ENCODE peak calls at places on chromosome 20, in six cellular contexts. O is neural crest cell; P is CD8-positive, alpha-beta T cell; H is fibroblast of the conjunctiva; X is cardiac muscle cell; B is activated T-helper 9 cell treated with anti-CD3 and anti-CD28 coated beads, Interleukin-2, amount 50 U/mL, for 16 hours. K is an unnamed sample.

GRCh38 chr20:40680560-40680959 is 8.5 kb downstream of the MAFB start:
- DNase-seq in O (no peak), P (no peak), H (no peak), X (no peak), B (no peak), K (no peak)

GRCh38 chr20:63003546-63003945 is 3.2 kb downstream of the BHLHE23 start:
- DNase-seq in O (no peak), P (no peak), H (no peak), X (no peak), B (no peak), K (no peak)

GRCh38 chr20:45372241-45372640 is 5.9 kb downstream of the TP53TG5 start:
- DNase-seq in O (no peak), P (no peak), H (no peak), X (no peak), B (no peak), K (no peak)

GRCh38 chr20:1301031-1301529 is 27.9 kb downstream of the SDCBP2 start:
- DNase-seq in O (no peak), P (peak; percentile 62), H (no peak), X (peak; percentile 74), B (peak; percentile 10), K (no peak)

GRCh38 chr20:17229256-17229655 is 2.4 kb downstream of the PCSK2 start:
- DNase-seq in O (no peak), P (no peak), H (no peak), X (no peak), B (no peak), K (no peak)

GRCh38 chr20:63317601-63318291 is 24.8 kb downstream of the COL20A1 start:
- DNase-seq in O (no peak), P (no peak), H (no peak), X (no peak), B (no peak), K (no peak)

GRCh38 chr20:43840382-43841070 is 74.1 kb upstream of the TOX2 start:
- DNase-seq in O (no peak), P (peak; percentile 41), H (no peak), X (peak; percentile 42), B (no peak), K (peak; percentile 45)

GRCh38 chr20:23870461-23870860 is 9.1 kb downstream of the CST5 start:
- DNase-seq in O (no peak), P (no peak), H (no peak), X (no peak), B (no peak), K (no peak)

GRCh38 chr20:51083447-51083846 is 60.5 kb upstream of the KCNG1 start:
- DNase-seq in O (no peak), P (no peak), H (no peak), X (no peak), B (no peak), K (no peak)

GRCh38 chr20:24339179-24339578 is 130.2 kb upstream of the SYNDIG1 start:
- DNase-seq in O (no peak), P (no peak), H (no peak), X (no peak), B (no peak), K (no peak)

GRCh38 chr20:57987659-57988058 is 240.8 kb downstream of the ANKRD60 start:
- DNase-seq in O (no peak), P (no peak), H (no peak), X (no peak), B (no peak), K (no peak)

GRCh38 chr20:49347156-49347555 is 69.3 kb upstream of the ZNFX1 start:
- DNase-seq in O (no peak), P (no peak), H (no peak), X (no peak), B (no peak), K (no peak)

GRCh38 chr20:58871533-58872102 is 19.1 kb downstream of the GNAS start:
- DNase-seq in O (no peak), P (no peak), H (no peak), X (no peak), B (no peak), K (no peak)

GRCh38 chr20:44087051-44087856 is 99.7 kb downstream of the JPH2 start:
- DNase-seq in O (no peak), P (no peak), H (no peak), X (no peak), B (no peak), K (no peak)

GRCh38 chr20:15515706-15516105 is 1057.5 kb downstream of the KIF16B start:
- DNase-seq in O (no peak), P (no peak), H (no peak), X (no peak), B (no peak), K (no peak)

GRCh38 chr20:39214778-39215177 is 252.6 kb downstream of the DHX35 start:
- DNase-seq in O (no peak), P (no peak), H (no peak), X (no peak), B (no peak), K (no peak)

GRCh38 chr20:57564180-57564802 is 3.4 kb downstream of the PCK1 start:
- DNase-seq in O (no peak), P (no peak), H (no peak), X (no peak), B (no peak), K (no peak)

GRCh38 chr20:16106191-16106849 is 466.9 kb downstream of the KIF16B start:
- DNase-seq in O (no peak), P (no peak), H (no peak), X (no peak), B (no peak), K (no peak)

GRCh38 chr20:53888510-53888909 is 181.9 kb downstream of the BCAS1 start:
- DNase-seq in O (no peak), P (no peak), H (no peak), X (no peak), B (no peak), K (no peak)

GRCh38 chr20:5863040-5863811 is 87.1 kb downstream of the TRMT6 start:
- DNase-seq in O (no peak), P (no peak), H (peak; percentile 53), X (peak; percentile 89), B (no peak), K (no peak)

GRCh38 chr20:49575551-49576060 is 7.7 kb upstream of the PTGIS start:
- DNase-seq in O (no peak), P (no peak), H (no peak), X (peak; percentile 52), B (no peak), K (no peak)

GRCh38 chr20:51404297-51405060 is 138.0 kb downstream of the NFATC2 start:
- DNase-seq in O (no peak), P (peak; percentile 76), H (no peak), X (no peak), B (peak; percentile 85), K (no peak)

GRCh38 chr20:58538752-58539151 is 23.6 kb upstream of the APCDD1L start:
- DNase-seq in O (no peak), P (no peak), H (no peak), X (no peak), B (no peak), K (no peak)

GRCh38 chr20:23135449-23136447 is 49.6 kb upstream of the CD93 start:
- DNase-seq in O (no peak), P (no peak), H (no peak), X (no peak), B (no peak), K (no peak)

GRCh38 chr20:47578543-47578942 is 76.9 kb downstream of the NCOA3 start:
- DNase-seq in O (no peak), P (no peak), H (no peak), X (peak; percentile 45), B (no peak), K (no peak)

GRCh38 chr20:44208770-44209169 is 1.8 kb downstream of the OSER1 start:
- DNase-seq in O (no peak), P (no peak), H (no peak), X (peak; percentile 12), B (no peak), K (no peak)

GRCh38 chr20:1934578-1935573 is 39.7 kb downstream of the SIRPA start:
- DNase-seq in O (no peak), P (no peak), H (peak; percentile 77), X (peak; percentile 97), B (no peak), K (no peak)

K was measured in HAP-1.